ENCODE peak calls at places on chromosomes 1 and 21, in six cellular contexts. R is HCT116, B is GM12878, G is K562, Y is HepG2, O is H1. D is an unnamed sample.

GRCh38 chr1:228835456-228835855 is 100.2 kb downstream of the RHOU start:
- DNase-seq in R (no peak), B (no peak), G (no peak), Y (no peak), O (no peak), D (no peak)

GRCh38 chr1:118786454-118787155 is 201.5 kb downstream of the TBX15 start:
- DNase-seq in R (no peak), B (no peak), G (no peak), Y (no peak), O (no peak), D (no peak)

GRCh38 chr1:235822685-235823084 is 44.0 kb downstream of the LYST start:
- DNase-seq in R (no peak), B (no peak), G (no peak), Y (no peak), O (no peak), D (no peak)

GRCh38 chr1:147545133-147545532 is 3.8 kb downstream of the BCL9 start:
- DNase-seq in R (peak; percentile 66), B (peak; percentile 24), G (no peak), Y (no peak), O (peak; percentile 56), D (no peak)

GRCh38 chr1:28890435-28890834 is 23.9 kb upstream of the EPB41 start:
- DNase-seq in R (no peak), B (no peak), G (no peak), Y (no peak), O (no peak), D (no peak)

GRCh38 chr1:8276173-8276914 is 41.6 kb upstream of the SLC45A1 start:
- DNase-seq in R (no peak), B (no peak), G (peak; percentile 13), Y (no peak), O (no peak), D (no peak)

GRCh38 chr1:199283814-199284213 is 645.0 kb downstream of the PTPRC start:
- DNase-seq in R (no peak), B (no peak), G (no peak), Y (no peak), O (no peak), D (no peak)

GRCh38 chr21:17270234-17270633 is 242.6 kb upstream of the CXADR start:
- DNase-seq in R (no peak), B (no peak), G (peak; percentile 0), Y (peak; percentile 34), O (no peak), D (peak; percentile 49)

GRCh38 chr1:121538943-121539575 is 354.3 kb downstream of the SRGAP2C start:
- DNase-seq in R (no peak), B (no peak), G (no peak), Y (peak; percentile 31), O (no peak), D (peak; percentile 53)

GRCh38 chr1:151106891-151107290 is 36.3 kb downstream of the GABPB2 start:
- DNase-seq in R (no peak), B (no peak), G (no peak), Y (no peak), O (no peak), D (no peak)

GRCh38 chr1:51543877-51544276 is 24.8 kb upstream of the EPS15 start:
- DNase-seq in R (no peak), B (no peak), G (no peak), Y (no peak), O (no peak), D (no peak)

GRCh38 chr21:41032536-41032935 is 135.4 kb upstream of the BACE2 start:
- DNase-seq in R (no peak), B (no peak), G (no peak), Y (no peak), O (no peak), D (no peak)

GRCh38 chr1:207950750-207951149 is 39.8 kb upstream of the CD34 start:
- DNase-seq in R (no peak), B (no peak), G (no peak), Y (no peak), O (no peak), D (peak; percentile 44)

GRCh38 chr1:243850013-243850367 is at the start of gene AKT3:
- DNase-seq in R (no peak), B (no peak), G (no peak), Y (no peak), O (no peak), D (peak; percentile 14)

GRCh38 chr21:43598416-43599120 is 60.7 kb downstream of the HSF2BP start:
- DNase-seq in R (no peak), B (no peak), G (no peak), Y (no peak), O (no peak), D (no peak)

GRCh38 chr1:232718928-232719927 is 86.0 kb upstream of the MAP10 start:
- DNase-seq in R (no peak), B (no peak), G (no peak), Y (no peak), O (no peak), D (no peak)

GRCh38 chr21:42317341-42317741 is 2.1 kb upstream of the TFF3 start:
- DNase-seq in R (no peak), B (no peak), G (no peak), Y (no peak), O (no peak), D (no peak)

GRCh38 chr1:235079443-235079967 is 49.1 kb downstream of the TOMM20 start:
- DNase-seq in R (peak; percentile 92), B (no peak), G (no peak), Y (peak; percentile 71), O (no peak), D (no peak)

GRCh38 chr1:40133122-40133665 is 28.0 kb upstream of the RLF start:
- DNase-seq in R (no peak), B (no peak), G (no peak), Y (no peak), O (no peak), D (no peak)

GRCh38 chr21:44426663-44427191 is 28.6 kb upstream of the LRRC3 start:
- DNase-seq in R (no peak), B (no peak), G (no peak), Y (no peak), O (no peak), D (no peak)

GRCh38 chr1:100476736-100477135 is 61.2 kb upstream of the GPR88 start:
- DNase-seq in R (no peak), B (no peak), G (no peak), Y (no peak), O (no peak), D (no peak)

GRCh38 chr1:230303822-230304221 is 122.3 kb downstream of the PGBD5 start:
- DNase-seq in R (no peak), B (no peak), G (no peak), Y (no peak), O (no peak), D (no peak)

GRCh38 chr1:40866408-40866788 is 4.2 kb upstream of the CITED4 start:
- DNase-seq in R (no peak), B (no peak), G (peak; percentile 38), Y (peak; percentile 58), O (no peak), D (peak; percentile 54)

GRCh38 chr1:201888282-201889033 is at the start of gene SHISA4:
- DNase-seq in R (peak; percentile 51), B (no peak), G (peak; percentile 35), Y (peak; percentile 29), O (no peak), D (peak; percentile 97)

GRCh38 chr1:66207484-66207883 is 326.5 kb upstream of the SGIP1 start:
- DNase-seq in R (no peak), B (no peak), G (no peak), Y (no peak), O (no peak), D (no peak)

GRCh38 chr21:46422636-46423241 is 36.0 kb upstream of the DIP2A start:
- DNase-seq in R (no peak), B (no peak), G (no peak), Y (no peak), O (no peak), D (no peak)

GRCh38 chr21:46425061-46425460 is 33.6 kb upstream of the DIP2A start:
- DNase-seq in R (no peak), B (no peak), G (no peak), Y (no peak), O (no peak), D (no peak)

GRCh38 chr21:46424062-46424591 is 34.6 kb upstream of the DIP2A start:
- DNase-seq in R (no peak), B (no peak), G (no peak), Y (no peak), O (no peak), D (no peak)

GRCh38 chr21:46424621-46425020 is 34.1 kb upstream of the DIP2A start:
- DNase-seq in R (no peak), B (no peak), G (no peak), Y (no peak), O (no peak), D (no peak)

GRCh38 chr21:46423546-46424061 is 35.1 kb upstream of the DIP2A start:
- DNase-seq in R (no peak), B (no peak), G (peak; percentile 29), Y (no peak), O (no peak), D (no peak)
- TF ChIP-seq JUND in R (no peak), B (no peak), G (no peak), Y (no peak), O (no peak), D (no peak)

GRCh38 chr1:114746450-114747121 is 11.2 kb downstream of the CSDE1 start:
- DNase-seq in R (no peak), B (no peak), G (no peak), Y (no peak), O (no peak), D (no peak)

GRCh38 chr1:114741963-114742746 is 15.6 kb downstream of the CSDE1 start:
- DNase-seq in R (no peak), B (no peak), G (no peak), Y (no peak), O (no peak), D (no peak)

GRCh38 chr1:114740331-114740730 is 17.5 kb downstream of the CSDE1 start:
- DNase-seq in R (no peak), B (no peak), G (no peak), Y (no peak), O (no peak), D (no peak)

GRCh38 chr1:114749835-114750234 is 7.9 kb downstream of the CSDE1 start:
- DNase-seq in R (no peak), B (no peak), G (no peak), Y (no peak), O (no peak), D (no peak)

DNA sequence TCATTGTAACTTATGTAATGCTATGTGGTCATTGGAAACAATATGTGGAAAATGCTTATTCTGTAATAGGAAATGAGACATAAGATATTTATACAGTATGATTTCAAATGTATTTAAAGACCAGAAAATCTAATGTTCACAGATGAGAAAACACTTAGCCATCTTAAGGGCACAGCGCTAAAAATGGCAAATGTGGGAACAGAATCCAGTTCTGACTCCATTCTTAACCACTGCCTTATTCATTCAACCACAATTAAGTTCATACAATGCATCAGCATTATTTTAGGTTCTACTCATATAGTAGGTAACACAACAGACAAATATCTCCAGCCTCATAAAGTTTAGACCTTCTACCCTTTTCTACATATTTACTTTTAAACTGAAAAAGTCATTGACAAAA is 12.4 kb downstream of the CSDE1 start:
- DNase-seq in R (no peak), B (no peak), G (no peak), Y (no peak), O (no peak), D (no peak)
- TF ChIP-seq JUND in R (no peak), B (no peak), G (no peak), Y (no peak), O (no peak), D (no peak)

GRCh38 chr1:156111355-156111962 is 3.1 kb upstream of the LMNA start:
- DNase-seq in R (no peak), B (no peak), G (no peak), Y (no peak), O (no peak), D (no peak)
- TF ChIP-seq JUND in R (no peak), B (no peak), G (no peak), Y (no peak), O (no peak), D (no peak)

GRCh38 chr1:183877321-183877720 is 72.4 kb downstream of the RGL1 start:
- DNase-seq in R (no peak), B (no peak), G (no peak), Y (no peak), O (no peak), D (no peak)
- TF ChIP-seq JUND in R (no peak), B (no peak), G (no peak), Y (no peak), O (no peak), D (no peak)

D was measured in T47D.